ENCODE peak calls at places on chromosomes 3 and 15, in four cellular contexts. P, C, Z and D are unnamed samples.

GRCh38 chr15:70273808-70274207 is 176.1 kb upstream of the TLE3 start:
- DNase-seq in P (no peak), C (no peak), Z (no peak), D (no peak)

GRCh38 chr15:40815042-40815678 is 7.9 kb upstream of the DNAJC17 start:
- DNase-seq in P (no peak), C (no peak), Z (peak), D (no peak)

GRCh38 chr3:156472150-156472549 is 82.8 kb downstream of the SSR3 start:
- DNase-seq in P (no peak), C (no peak), Z (no peak), D (no peak)

GRCh38 chr3:194405756-194406155 is 6.7 kb upstream of the GP5 start:
- DNase-seq in P (no peak), C (no peak), Z (no peak), D (no peak)

GRCh38 chr15:91515188-91515754 is 338.2 kb upstream of the SLCO3A1 start:
- DNase-seq in P (peak), C (no peak), Z (peak), D (peak)

GRCh38 chr3:10600159-10601125 is 95.1 kb upstream of the ATP2B2 start:
- DNase-seq in P (no peak), C (no peak), Z (no peak), D (no peak)

GRCh38 chr3:56154297-56154696 is 314.0 kb downstream of the ERC2 start:
- DNase-seq in P (no peak), C (no peak), Z (no peak), D (no peak)

GRCh38 chr3:31733234-31733667 is 200.5 kb downstream of the STT3B start:
- DNase-seq in P (no peak), C (peak), Z (no peak), D (no peak)

GRCh38 chr15:74902295-74903075 is 4.2 kb downstream of the FAM219B start:
- DNase-seq in P (no peak), C (no peak), Z (no peak), D (no peak)

GRCh38 chr3:144287001-144287400 is 315.4 kb downstream of the DIPK2A start:
- DNase-seq in P (no peak), C (no peak), Z (no peak), D (no peak)

DNA sequence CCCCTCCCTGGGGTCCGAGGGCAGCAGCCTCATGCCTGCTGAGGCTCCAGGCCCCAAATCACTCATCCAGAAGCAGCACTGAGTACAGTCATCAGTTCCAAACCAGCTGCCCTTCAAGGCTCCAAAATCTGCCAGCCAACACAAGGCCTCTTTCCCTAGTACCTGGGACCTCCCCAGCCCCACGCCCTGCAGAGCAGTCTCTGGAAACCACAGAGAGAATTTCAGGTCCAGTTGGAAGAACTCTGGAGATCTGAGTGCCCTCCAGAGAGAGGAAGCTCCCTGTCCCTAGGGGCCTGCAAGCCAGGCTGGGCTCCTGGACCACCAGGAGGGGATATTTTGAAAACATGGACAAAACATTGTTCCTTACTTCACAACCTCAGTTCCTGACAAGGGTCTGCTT is 26.2 kb downstream of the TKT start:
- DNase-seq in P (no peak), C (no peak), Z (no peak), D (no peak)
- H3K4me3 ChIP-seq in P (no peak), C (no peak), Z (no peak), D (no peak)

GRCh38 chr3:96483781-96484180 is 330.6 kb upstream of the EPHA6 start:
- DNase-seq in P (no peak), C (no peak), Z (no peak), D (no peak)

GRCh38 chr3:96478496-96478895 is 335.9 kb upstream of the EPHA6 start:
- DNase-seq in P (no peak), C (no peak), Z (no peak), D (no peak)

GRCh38 chr3:96480881-96481280 is 333.5 kb upstream of the EPHA6 start:
- DNase-seq in P (no peak), C (no peak), Z (no peak), D (no peak)
- H3K4me3 ChIP-seq in P (no peak), C (no peak), Z (no peak), D (no peak)

GRCh38 chr15:57537951-57538506 is 53.7 kb upstream of the MYZAP start:
- DNase-seq in P (no peak), C (no peak), Z (no peak), D (no peak)

GRCh38 chr15:57541271-57541670 is 50.4 kb upstream of the MYZAP start:
- DNase-seq in P (no peak), C (no peak), Z (no peak), D (no peak)

GRCh38 chr15:57540736-57541135 is 51.0 kb upstream of the MYZAP start:
- DNase-seq in P (no peak), C (no peak), Z (no peak), D (no peak)

GRCh38 chr15:57537072-57537471 is 54.6 kb upstream of the MYZAP start:
- DNase-seq in P (no peak), C (peak), Z (peak), D (peak)

GRCh38 chr15:57538822-57539221 is 52.9 kb upstream of the MYZAP start:
- DNase-seq in P (no peak), C (no peak), Z (no peak), D (no peak)
- H3K4me3 ChIP-seq in P (no peak), C (no peak), Z (no peak), D (no peak)

DNA sequence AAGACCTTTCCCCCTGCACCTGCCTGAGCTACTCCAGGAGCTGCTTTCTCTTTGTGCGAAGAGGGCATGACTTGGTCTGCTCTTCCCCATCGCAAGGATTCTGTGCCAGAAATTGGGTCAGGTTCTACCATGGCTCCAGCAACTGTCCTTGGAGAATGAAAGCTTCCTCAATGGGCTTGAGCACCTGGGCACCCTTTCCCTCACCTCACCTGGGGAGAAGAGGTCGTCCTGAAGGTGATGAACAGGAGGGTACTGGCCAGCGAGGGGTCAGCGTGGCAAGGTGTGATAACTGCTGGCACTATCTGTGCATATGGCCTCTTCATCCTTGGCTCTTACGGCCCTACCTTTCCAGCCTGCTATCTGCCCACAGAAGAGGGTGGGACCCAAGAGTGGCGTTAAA is 899 bp upstream of the RBM15B start:
- DNase-seq in P (no peak), C (no peak), Z (no peak), D (no peak)
- H3K4me3 ChIP-seq in P (peak), C (no peak), Z (no peak), D (peak)

GRCh38 chr3:42591811-42592210 is 1.2 kb downstream of the SS18L2 start:
- DNase-seq in P (no peak), C (no peak), Z (no peak), D (no peak)
- H3K4me3 ChIP-seq in P (peak), C (no peak), Z (no peak), D (peak)

GRCh38 chr3:100041328-100041749 is 73.0 kb downstream of the FILIP1L start:
- DNase-seq in P (peak), C (no peak), Z (peak), D (peak)

GRCh38 chr3:100039075-100039474 is 75.2 kb downstream of the FILIP1L start:
- DNase-seq in P (no peak), C (no peak), Z (no peak), D (no peak)

GRCh38 chr3:100042144-100042543 is 72.2 kb downstream of the FILIP1L start:
- DNase-seq in P (peak), C (no peak), Z (peak), D (peak)

GRCh38 chr3:100040846-100041245 is 73.5 kb downstream of the FILIP1L start:
- DNase-seq in P (no peak), C (no peak), Z (peak), D (peak)

DNA sequence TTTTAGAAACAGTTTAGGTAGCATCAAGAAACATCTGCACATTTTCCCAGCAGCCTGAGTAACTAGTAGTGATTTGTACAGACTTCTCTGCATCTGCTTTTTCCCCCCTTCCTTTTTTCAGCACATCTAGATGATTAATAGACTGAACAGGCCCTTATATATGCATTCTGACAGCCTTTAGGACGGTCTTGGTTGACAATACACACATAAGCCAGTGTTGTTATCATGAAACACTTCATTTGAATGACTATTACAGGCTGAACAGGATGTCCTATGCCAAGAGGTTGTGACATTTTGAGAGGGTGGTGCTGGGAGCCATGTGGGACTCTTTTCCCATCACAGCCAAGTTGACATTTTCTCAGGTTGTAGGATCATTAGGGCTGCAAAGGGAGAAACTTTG is 73.9 kb downstream of the FILIP1L start:
- DNase-seq in P (no peak), C (no peak), Z (peak), D (peak)
- H3K4me3 ChIP-seq in P (no peak), C (no peak), Z (no peak), D (no peak)

GRCh38 chr3:101988591-101988990 is 139.3 kb downstream of the NFKBIZ start:
- DNase-seq in P (no peak), C (no peak), Z (no peak), D (no peak)
- H3K4me3 ChIP-seq in P (no peak), C (no peak), Z (no peak), D (no peak)

DNA sequence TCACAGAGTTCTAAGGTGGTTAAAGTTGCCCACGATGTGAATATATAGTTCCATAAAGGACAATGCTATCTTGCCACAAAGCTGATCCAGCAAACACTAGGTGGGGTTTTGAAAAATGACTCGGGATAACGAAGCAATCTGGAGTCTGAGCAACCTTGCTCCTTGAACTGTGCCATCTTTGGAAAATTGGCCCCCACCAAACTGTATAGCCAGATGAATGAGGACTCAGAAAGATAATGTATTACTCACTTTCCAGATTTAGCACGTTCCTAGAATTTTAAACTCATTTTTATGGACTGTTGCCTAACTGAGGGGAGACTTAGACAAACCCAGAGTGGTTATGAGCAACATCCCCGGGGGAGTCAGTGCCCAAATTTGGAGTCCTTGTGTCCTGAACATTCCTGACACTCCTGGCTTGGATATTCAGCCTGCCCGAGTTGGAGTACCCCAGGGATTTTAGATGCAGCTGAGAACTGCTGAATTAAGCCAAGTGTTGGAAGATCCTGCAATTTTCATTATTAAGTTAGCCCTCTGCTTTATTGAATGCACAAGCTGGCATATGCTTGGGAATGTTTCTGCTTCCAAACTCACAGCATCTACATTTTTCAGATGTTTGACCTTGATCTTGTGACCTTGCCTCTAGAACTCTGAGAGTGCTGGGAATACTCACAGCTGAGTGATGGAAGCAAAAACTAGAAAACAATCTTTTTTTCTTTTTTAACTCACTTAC is 8.8 kb upstream of the MAGI1 start:
- DNase-seq in P (no peak), C (no peak), Z (peak), D (peak)
- H3K4me3 ChIP-seq in P (no peak), C (no peak), Z (no peak), D (no peak)

DNA sequence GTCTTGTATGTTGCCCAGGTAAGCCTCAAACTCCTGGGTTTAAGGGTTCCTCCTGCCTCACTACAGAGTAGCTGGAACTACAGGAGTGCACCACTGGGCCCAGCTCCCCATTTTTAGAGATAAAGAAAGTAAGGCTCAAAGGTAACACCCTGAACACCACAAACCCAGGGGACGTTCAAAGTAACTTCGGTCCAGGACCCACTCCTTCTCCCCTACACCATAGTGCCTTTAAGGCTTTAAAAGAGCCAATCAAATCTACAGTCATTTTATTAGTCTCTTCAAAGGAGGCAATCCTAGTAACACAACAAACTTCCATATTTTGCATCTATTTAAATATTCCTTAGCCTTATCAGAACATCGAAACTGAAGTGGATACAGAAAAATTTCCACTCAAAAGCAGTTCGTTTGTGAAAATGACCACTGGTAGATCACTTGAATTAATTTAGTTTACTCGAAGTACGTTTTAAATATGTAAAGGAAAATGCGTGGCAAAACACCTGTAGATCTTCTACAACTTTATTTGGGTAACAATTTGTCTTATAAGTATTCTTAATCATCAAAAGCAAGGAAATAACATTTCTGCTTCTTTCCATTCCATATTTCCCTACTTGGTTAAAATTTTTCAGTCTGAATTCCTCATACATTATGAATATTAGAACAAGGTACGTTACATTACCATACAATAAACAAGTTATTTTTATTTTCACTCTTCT is 1.8 kb downstream of the STAG1 start:
- DNase-seq in P (no peak), C (no peak), Z (no peak), D (no peak)
- H3K4me3 ChIP-seq in P (peak), C (no peak), Z (peak), D (peak)